ENCODE peak calls at places on chromosomes 6 and 20, in ten cellular contexts. Y is fibroblast of villous mesenchyme; K is nucleus accumbens; O is hypothalamus; Q is PC-9; J is T-helper 17 cell; P is SHP77 treated with DMSO at 0.1 percent for 48 hours; A is activated CD4-positive, alpha-beta T cell treated with anti-CD3 and anti-CD28 coated beads, Interleukin-2, amount 50 U/mL, for 1 hour; E is fibroblast of pulmonary artery; V is HS-27A. Z is an unnamed sample.

GRCh38 chr20:14012671-14013070 is 17.4 kb downstream of the MACROD2 start:
- DNase-seq in Y (no peak), K (no peak), O (no peak), Q (no peak), J (no peak), P (no peak), A (no peak), E (no peak), V (no peak), Z (no peak)

GRCh38 chr20:19888269-19888669 is 128.9 kb upstream of the NAA20 start:
- DNase-seq in Y (no peak), K (peak), O (peak), Q (no peak), J (no peak), P (peak), A (no peak), E (peak), V (no peak), Z (no peak)

GRCh38 chr6:117130125-117130524 is 135.2 kb upstream of the VGLL2 start:
- DNase-seq in Y (no peak), K (no peak), O (no peak), Q (no peak), J (no peak), P (no peak), A (no peak), E (no peak), V (no peak), Z (no peak)

GRCh38 chr20:51460569-51461265 is 81.8 kb downstream of the NFATC2 start:
- DNase-seq in Y (no peak), K (no peak), O (no peak), Q (no peak), J (no peak), P (no peak), A (no peak), E (no peak), V (no peak), Z (no peak)

GRCh38 chr20:52340036-52340634 is 148.6 kb upstream of the ZFP64 start:
- DNase-seq in Y (no peak), K (no peak), O (no peak), Q (peak), J (no peak), P (peak), A (no peak), E (peak), V (peak), Z (peak)

GRCh38 chr20:31781945-31782344 is 37.2 kb upstream of the MYLK2 start:
- DNase-seq in Y (no peak), K (no peak), O (no peak), Q (no peak), J (no peak), P (no peak), A (no peak), E (no peak), V (no peak), Z (peak)

GRCh38 chr20:47847882-47848485 is 62.7 kb upstream of the SULF2 start:
- DNase-seq in Y (no peak), K (peak), O (no peak), Q (peak), J (no peak), P (no peak), A (no peak), E (no peak), V (no peak), Z (no peak)

GRCh38 chr20:32189691-32190607 is 17.6 kb downstream of the PLAGL2 start:
- DNase-seq in Y (no peak), K (peak), O (peak), Q (no peak), J (peak), P (no peak), A (peak), E (no peak), V (no peak), Z (peak)

GRCh38 chr20:47676219-47676721 is 109.0 kb downstream of the SULF2 start:
- DNase-seq in Y (no peak), K (no peak), O (no peak), Q (no peak), J (no peak), P (no peak), A (no peak), E (no peak), V (no peak), Z (no peak)

GRCh38 chr20:62901891-62902290 is 24.4 kb downstream of the DIDO1 start:
- DNase-seq in Y (no peak), K (no peak), O (no peak), Q (no peak), J (no peak), P (no peak), A (no peak), E (no peak), V (no peak), Z (no peak)

GRCh38 chr20:62943396-62943795 is 5.4 kb downstream of the GID8 start:
- DNase-seq in Y (no peak), K (no peak), O (no peak), Q (no peak), J (no peak), P (no peak), A (no peak), E (no peak), V (no peak), Z (no peak)

GRCh38 chr6:36913082-36913481 is 27.3 kb downstream of the C6orf89 start:
- DNase-seq in Y (no peak), K (no peak), O (no peak), Q (no peak), J (no peak), P (no peak), A (no peak), E (no peak), V (no peak), Z (no peak)